ENCODE peak calls at places on chromosomes 5 and 9, in eight cellular contexts. Z is activated CD8-positive, alpha-beta memory T cell treated with anti-CD3 and anti-CD28 coated beads for 4 hours; Y is kidney tubule cell; W is choroid plexus epithelial cell; J is GM23248; S is lower lobe of right lung; C is T-cell; N is neuronal stem cell. M is an unnamed sample.

GRCh38 chr9:120412425-120412951 is 167.5 kb downstream of the CDK5RAP2 start:
- DNase-seq in S (no peak), C (no peak), N (no peak), Z (no peak), J (peak), Y (peak), W (peak), M (no peak)

GRCh38 chr9:91182429-91182828 is 179.3 kb downstream of the AUH start:
- DNase-seq in S (no peak), N (no peak), W (peak), Y (peak), C (no peak), J (no peak), Z (no peak), M (no peak)

GRCh38 chr5:179800071-179800695 is 6.4 kb downstream of the LTC4S start:
- DNase-seq in C (no peak), N (no peak), Y (no peak), J (no peak), S (no peak), Z (no peak), W (no peak), M (no peak)

GRCh38 chr5:69492391-69493234 is at the start of gene OCLN:
- DNase-seq in J (peak), C (no peak), Z (no peak), S (peak), N (peak), Y (peak), W (no peak), M (no peak)

GRCh38 chr9:15416880-15417279 is 5.8 kb upstream of the SNAPC3 start:
- DNase-seq in W (peak), Y (peak), Z (no peak), N (no peak), J (peak), S (no peak), C (peak), M (peak)

GRCh38 chr5:171893290-171893890 is 107.8 kb downstream of the SMIM23 start:
- DNase-seq in Y (peak), C (no peak), W (peak), J (peak), Z (no peak), S (no peak), N (no peak), M (no peak)

GRCh38 chr9:13145340-13145739 is 134.2 kb downstream of the MPDZ start:
- DNase-seq in S (no peak), W (no peak), Y (no peak), Z (no peak), N (no peak), J (no peak), C (no peak), M (no peak)

GRCh38 chr5:431001-431710 is 11.8 kb upstream of the EXOC3 start:
- DNase-seq in Z (peak), J (peak), C (no peak), S (no peak), W (peak), Y (peak), N (peak), M (no peak)

GRCh38 chr5:179260324-179261070 is 84.8 kb downstream of the ADAMTS2 start:
- DNase-seq in W (no peak), Y (no peak), J (no peak), Z (no peak), C (no peak), N (no peak), S (no peak), M (no peak)

GRCh38 chr5:54637654-54638053 is 120.1 kb downstream of the SNX18 start:
- DNase-seq in Y (no peak), N (no peak), W (peak), Z (no peak), J (no peak), S (no peak), C (no peak), M (no peak)

GRCh38 chr9:85212887-85213286 is 528.9 kb downstream of the AGTPBP1 start:
- DNase-seq in J (peak), Y (peak), C (no peak), N (no peak), S (no peak), W (peak), Z (no peak), M (no peak)

GRCh38 chr9:27176971-27177370 is 67.9 kb downstream of the TEK start:
- DNase-seq in S (no peak), C (no peak), J (no peak), W (no peak), Z (no peak), N (no peak), Y (no peak), M (no peak)

GRCh38 chr5:172005708-172006377 is 595 bp downstream of the FBXW11 start:
- DNase-seq in Y (peak), Z (no peak), W (no peak), J (peak), N (peak), S (peak), C (peak), M (peak)

GRCh38 chr5:164115420-164115819 is 610.0 kb downstream of the MAT2B start:
- DNase-seq in C (no peak), N (no peak), Z (no peak), S (no peak), J (no peak), W (no peak), Y (no peak), M (no peak)

GRCh38 chr5:2899311-2899710 is 147.8 kb upstream of the IRX2 start:
- DNase-seq in W (no peak), Z (no peak), Y (no peak), S (no peak), J (no peak), C (no peak), N (no peak), M (no peak)

GRCh38 chr5:103565711-103566110 is 3.1 kb upstream of the NUDT12 start:
- DNase-seq in Y (no peak), C (no peak), W (no peak), S (no peak), Z (no peak), J (no peak), N (no peak), M (no peak)

GRCh38 chr5:13601152-13601551 is 343.3 kb downstream of the DNAH5 start:
- DNase-seq in N (no peak), C (no peak), Z (no peak), J (peak), W (no peak), S (no peak), Y (peak), M (no peak)

GRCh38 chr5:116084231-116084630 is 594 bp upstream of the COMMD10 start:
- DNase-seq in C (peak), W (peak), Z (no peak), N (no peak), Y (peak), S (no peak), J (peak), M (peak)

GRCh38 chr9:74772126-74772525 is 115.6 kb downstream of the TRPM6 start:
- DNase-seq in S (no peak), Y (no peak), J (no peak), C (no peak), Z (no peak), W (no peak), N (no peak), M (no peak)

GRCh38 chr9:10282084-10282483 is 330.7 kb downstream of the PTPRD start:
- DNase-seq in S (no peak), N (no peak), C (no peak), W (no peak), J (no peak), Y (no peak), Z (no peak), M (no peak)

GRCh38 chr9:121636411-121636865 is 15.0 kb upstream of the DAB2IP start:
- DNase-seq in Z (no peak), N (no peak), Y (peak), W (peak), C (no peak), S (no peak), J (peak), M (no peak)